ENCODE peak calls at places on chromosome 4, in nine cellular contexts. A, K, V, W, P, R, Q, Z and M are unnamed samples. For H3K27me3, the result is how much of the 10 kb centered on the place peaks cover.

GRCh38 chr4:87103691-87104187 is 116.7 kb downstream of the KLHL8 start:
- DNase-seq in K (no peak), V (no peak), Q (no peak), A (no peak), R (no peak), P (no peak), Z (no peak), W (no peak), M (no peak)

GRCh38 chr4:147643616-147644015 is 26.4 kb downstream of the TMEM184C start:
- DNase-seq in V (no peak), W (no peak), A (no peak), K (no peak), Z (no peak), P (no peak), Q (no peak), R (no peak), M (no peak)

GRCh38 chr4:186169333-186169941 is 21.9 kb upstream of the CYP4V2 start:
- DNase-seq in V (no peak), Q (no peak), R (no peak), K (no peak), A (no peak), Z (no peak), P (no peak), W (no peak), M (no peak)

GRCh38 chr4:7549866-7550265 is 115.1 kb upstream of the PSAPL1 start:
- DNase-seq in W (no peak), Z (no peak), A (no peak), K (no peak), P (no peak), V (no peak), Q (no peak), R (no peak), M (no peak)

GRCh38 chr4:89316931-89317366 is 9.3 kb upstream of the GPRIN3 start:
- DNase-seq in Q (no peak), V (no peak), A (no peak), Z (no peak), W (no peak), R (no peak), K (no peak), P (no peak), M (no peak)

GRCh38 chr4:142473960-142474338 is 372.2 kb downstream of the INPP4B start:
- DNase-seq in V (no peak), R (no peak), Q (no peak), Z (no peak), A (peak), K (no peak), P (no peak), W (no peak), M (no peak)

GRCh38 chr4:34615315-34615714 is 1629.0 kb downstream of the ARAP2 start:
- DNase-seq in V (no peak), K (no peak), Q (no peak), A (no peak), R (no peak), Z (no peak), P (no peak), W (no peak), M (no peak)

GRCh38 chr4:92514632-92515031 is 210.9 kb downstream of the GRID2 start:
- DNase-seq in A (no peak), R (no peak), Q (no peak), Z (no peak), W (no peak), V (no peak), K (no peak), P (no peak), M (no peak)

GRCh38 chr4:7160439-7160838 is 31.9 kb upstream of the SORCS2 start:
- DNase-seq in Q (peak), W (no peak), V (no peak), R (peak), A (peak), K (peak), P (no peak), Z (no peak), M (no peak)

GRCh38 chr4:94641702-94642560 is 115.8 kb upstream of the BMPR1B start:
- DNase-seq in V (no peak), R (no peak), Z (no peak), P (no peak), W (no peak), A (no peak), Q (no peak), K (no peak), M (no peak)

GRCh38 chr4:3689006-3689405 is 77.2 kb upstream of the ADRA2C start:
- DNase-seq in P (no peak), Z (no peak), V (no peak), K (no peak), R (peak), W (no peak), A (peak), Q (no peak), M (no peak)

GRCh38 chr4:85603437-85604336 is 128.7 kb downstream of the ARHGAP24 start:
- DNase-seq in V (no peak), Z (no peak), W (no peak), R (no peak), P (no peak), K (no peak), A (no peak), Q (no peak), M (no peak)

GRCh38 chr4:39066371-39066770 is 4.3 kb downstream of the KLHL5 start:
- DNase-seq in Q (no peak), Z (no peak), V (no peak), P (no peak), R (no peak), K (no peak), W (no peak), A (no peak), M (no peak)

GRCh38 chr4:109294006-109294405 is 8.5 kb downstream of the COL25A1 start:
- DNase-seq in P (peak), W (no peak), R (no peak), Z (no peak), V (no peak), K (no peak), A (no peak), Q (no peak), M (no peak)

GRCh38 chr4:113560579-113560978 is 201.0 kb downstream of the CAMK2D start:
- DNase-seq in Q (no peak), W (no peak), R (no peak), V (no peak), P (no peak), K (no peak), Z (no peak), A (no peak), M (no peak)

GRCh38 chr4:18391370-18391728 is 369.8 kb upstream of the LCORL start:
- DNase-seq in P (no peak), V (no peak), Q (no peak), K (no peak), W (no peak), A (no peak), Z (no peak), R (no peak), M (no peak)

GRCh38 chr4:187541666-187542065 is 453.9 kb upstream of the ZFP42 start:
- DNase-seq in W (no peak), R (no peak), Q (no peak), Z (no peak), V (no peak), P (no peak), A (no peak), K (no peak), M (no peak)

GRCh38 chr4:102103368-102103767 is 241.9 kb downstream of the SLC39A8 start:
- DNase-seq in P (no peak), K (no peak), A (no peak), V (no peak), R (no peak), W (no peak), Z (no peak), Q (no peak), M (no peak)

GRCh38 chr4:56871357-56871993 is 36.2 kb upstream of the REST start:
- DNase-seq in A (no peak), R (no peak), Q (no peak), W (peak), Z (no peak), P (no peak), K (no peak), V (no peak), M (no peak)

GRCh38 chr4:183586824-183587223 is 72.2 kb downstream of the RWDD4 start:
- DNase-seq in P (no peak), V (no peak), Z (no peak), W (no peak), Q (no peak), A (no peak), R (no peak), K (no peak), M (no peak)

GRCh38 chr4:126209117-126209516 is 894.4 kb downstream of the FAT4 start:
- DNase-seq in V (no peak), W (no peak), Q (no peak), A (no peak), P (no peak), Z (no peak), R (no peak), K (no peak), M (no peak)

GRCh38 chr4:168784786-168785461 is 225.1 kb downstream of the CBR4 start:
- DNase-seq in P (no peak), W (no peak), Q (no peak), R (no peak), A (no peak), Z (no peak), K (no peak), V (no peak), M (peak)

GRCh38 chr4:22338806-22339205 is 177.1 kb downstream of the ADGRA3 start:
- DNase-seq in P (peak), Z (peak), R (no peak), Q (no peak), W (no peak), A (no peak), K (no peak), V (no peak), M (peak)

GRCh38 chr4:107050525-107051135 is 14.5 kb upstream of the DKK2 start:
- DNase-seq in P (no peak), A (no peak), Z (no peak), Q (no peak), K (no peak), V (no peak), R (no peak), W (no peak), M (no peak)

GRCh38 chr4:183876268-183876934 is 28.7 kb upstream of the STOX2 start:
- DNase-seq in K (no peak), W (no peak), R (no peak), V (no peak), Q (peak), A (peak), Z (peak), P (peak), M (peak)

GRCh38 chr4:38132843-38133662 is 172.9 kb downstream of the PTTG2 start:
- DNase-seq in Z (no peak), Q (no peak), A (no peak), W (no peak), V (no peak), K (no peak), P (no peak), R (no peak), M (no peak)

GRCh38 chr4:81472249-81473085 is 760 bp upstream of the RASGEF1B start:
- DNase-seq in W (no peak), R (no peak), Z (peak), V (peak), K (no peak), A (peak), P (no peak), Q (peak), M (peak)

GRCh38 chr4:3285558-3286334 is 7.1 kb upstream of the RGS12 start:
- DNase-seq in A (no peak), W (peak), V (no peak), Q (no peak), K (peak), R (peak), Z (peak), P (no peak), M (peak)

GRCh38 chr4:8594097-8595038 is 1.8 kb downstream of the CPZ start:
- DNase-seq in P (no peak), R (no peak), K (no peak), Z (peak), W (peak), V (peak), A (no peak), Q (peak), M (peak)

GRCh38 chr4:126737899-126738526 is 894.7 kb upstream of the INTU start:
- DNase-seq in V (no peak), A (no peak), Q (no peak), R (no peak), Z (no peak), W (no peak), P (no peak), K (no peak), M (no peak)

GRCh38 chr4:138835833-138836521 is 179.6 kb upstream of the NOCT start:
- DNase-seq in W (no peak), K (peak), A (no peak), V (no peak), Q (no peak), Z (no peak), R (no peak), P (peak), M (no peak)

GRCh38 chr4:107743532-107743931 is 23.5 kb upstream of the PAPSS1 start:
- DNase-seq in W (no peak), V (no peak), A (no peak), Q (no peak), K (no peak), Z (no peak), P (no peak), R (no peak), M (no peak)

GRCh38 chr4:166377578-166377977 is 504.5 kb downstream of the TLL1 start:
- DNase-seq in V (no peak), P (no peak), A (no peak), K (no peak), Z (no peak), Q (no peak), R (no peak), W (no peak), M (no peak)
- H3K27me3 ChIP-seq in V (under half), P (under half), A (under half), K (under half), Z (under half), Q (under half), R (under half), W (under half), M (under half)

GRCh38 chr4:122732329-122733026 is at the start of gene BBS12:
- DNase-seq in R (peak), K (peak), A (peak), V (peak), W (peak), P (peak), Q (peak), Z (peak), M (peak)
- TF ChIP-seq POLR2A in R (no peak), K (no peak), A (no peak), V (no peak), W (peak), P (peak), Q (peak), Z (no peak), M (no peak)

GRCh38 chr4:119313237-119313636 is 8.7 kb downstream of the FABP2 start:
- DNase-seq in Z (no peak), K (no peak), R (no peak), V (no peak), P (no peak), A (no peak), W (no peak), Q (no peak), M (no peak)
- H3K27me3 ChIP-seq in Z (under half), K (under half), R (under half), V (under half), P (under half), A (under half), W (under half), Q (under half), M (under half)

GRCh38 chr4:10020871-10021676 is at the start of gene SLC2A9:
- DNase-seq in V (peak), W (no peak), P (peak), K (no peak), A (peak), Q (no peak), Z (no peak), R (peak), M (no peak)
- TF ChIP-seq POLR2A in V (no peak), W (no peak), P (no peak), K (no peak), A (no peak), Q (no peak), Z (no peak), R (no peak), M (no peak)